ENCODE peak calls at places on chromosomes 2 and 18, in four cellular contexts. Q is HL-60, Y is K562, J is GM12878. O is an unnamed sample.

GRCh38 chr2:128330583-128330982 is 11.9 kb upstream of the HS6ST1 start:
- DNase-seq in Y (no peak), Q (no peak), J (no peak), O (no peak)

GRCh38 chr2:196992466-196992865 is 66.0 kb upstream of the PGAP1 start:
- DNase-seq in J (no peak), Y (no peak), Q (no peak), O (no peak)

GRCh38 chr2:10234409-10235094 is 68.2 kb upstream of the HPCAL1 start:
- DNase-seq in Y (no peak), J (no peak), Q (no peak), O (no peak)

GRCh38 chr2:175854665-175855064 is 147.4 kb downstream of the LNPK start:
- DNase-seq in Q (no peak), Y (no peak), J (no peak), O (no peak)

GRCh38 chr2:176675557-176676256 is 406.5 kb downstream of the MTX2 start:
- DNase-seq in J (no peak), Q (no peak), Y (no peak), O (no peak)

GRCh38 chr2:190765386-190766173 is 115.0 kb upstream of the GLS start:
- DNase-seq in J (no peak), Y (no peak), Q (no peak), O (no peak)

GRCh38 chr2:24181849-24182248 is 7.0 kb downstream of the FAM228A start:
- DNase-seq in J (no peak), Y (peak), Q (no peak), O (no peak)

GRCh38 chr2:150062416-150062815 is 425.1 kb downstream of the RND3 start:
- DNase-seq in Q (no peak), J (no peak), Y (no peak), O (no peak)

GRCh38 chr2:14255135-14255820 is 377.2 kb upstream of the LRATD1 start:
- DNase-seq in Q (no peak), J (no peak), Y (no peak), O (no peak)

GRCh38 chr2:230737791-230738226 is 25.2 kb downstream of the CAB39 start:
- DNase-seq in Y (no peak), Q (no peak), J (no peak), O (no peak)

GRCh38 chr2:239897596-239898235 is 127.4 kb downstream of the NDUFA10 start:
- DNase-seq in J (no peak), Y (no peak), Q (no peak), O (no peak)

GRCh38 chr2:69124327-69124726 is 111.3 kb downstream of the ANTXR1 start:
- DNase-seq in Q (no peak), Y (no peak), J (no peak), O (no peak)

GRCh38 chr2:139790807-139791206 is 1010.6 kb upstream of the NXPH2 start:
- DNase-seq in J (no peak), Q (no peak), Y (no peak), O (no peak)

GRCh38 chr2:153109793-153110192 is 368.8 kb downstream of the RPRM start:
- DNase-seq in J (no peak), Y (no peak), Q (no peak), O (no peak)

GRCh38 chr2:21041943-21042707 is 1.7 kb downstream of the APOB start:
- DNase-seq in J (no peak), Y (no peak), Q (no peak), O (no peak)

GRCh38 chr18:7824970-7825369 is 257.9 kb downstream of the PTPRM start:
- DNase-seq in Q (no peak), Y (no peak), J (no peak), O (no peak)

GRCh38 chr2:108835038-108835437 is 48.5 kb downstream of the CCDC138 start:
- DNase-seq in Y (no peak), Q (no peak), J (no peak), O (no peak)

GRCh38 chr2:172928754-172929153 is 146.9 kb upstream of the MAP3K20 start:
- DNase-seq in Y (no peak), Q (no peak), J (no peak), O (no peak)

GRCh38 chr2:15984367-15985255 is 44.3 kb downstream of the MYCN start:
- DNase-seq in Q (no peak), Y (no peak), J (no peak), O (no peak)

GRCh38 chr18:59263566-59264135 is 9.6 kb downstream of the RAX start:
- DNase-seq in J (no peak), Y (no peak), Q (no peak), O (no peak)

GRCh38 chr2:187553908-187554703 is at the start of gene TFPI:
- DNase-seq in Y (peak), Q (peak), J (no peak), O (no peak)

GRCh38 chr2:219174801-219175200 is 1.9 kb downstream of the CNPPD1 start:
- DNase-seq in Y (no peak), Q (no peak), J (no peak), O (no peak)

GRCh38 chr2:109419960-109420370 is 193.8 kb downstream of the SEPTIN10 start:
- DNase-seq in Y (no peak), Q (no peak), J (no peak), O (no peak)

GRCh38 chr18:51279367-51279984 is 82.0 kb upstream of the MEX3C start:
- DNase-seq in Y (no peak), J (peak), Q (no peak), O (no peak)

GRCh38 chr2:237060518-237061312 is 25.0 kb upstream of the COPS8 start:
- DNase-seq in Q (peak), Y (peak), J (no peak), O (no peak)

GRCh38 chr2:237092920-237093781 is 7.5 kb downstream of the COPS8 start:
- DNase-seq in Q (no peak), Y (no peak), J (no peak), O (no peak)

GRCh38 chr2:36540986-36541750 is 56.8 kb downstream of the FEZ2 start:
- DNase-seq in J (no peak), Y (no peak), Q (no peak), O (no peak)

GRCh38 chr2:146927080-146927714 is 917.6 kb upstream of the ACVR2A start:
- DNase-seq in J (no peak), Y (no peak), Q (no peak), O (no peak)

GRCh38 chr2:45951025-45951737 is 299.7 kb downstream of the PRKCE start:
- DNase-seq in Y (no peak), J (no peak), Q (peak), O (no peak)

GRCh38 chr2:120564213-120565094 is 171.2 kb upstream of the GLI2 start:
- DNase-seq in J (no peak), Y (no peak), Q (no peak), O (no peak)

GRCh38 chr2:226467221-226467620 is 332.4 kb downstream of the IRS1 start:
- DNase-seq in Y (no peak), Q (no peak), J (no peak), O (no peak)

GRCh38 chr18:56743115-56743514 is 92.0 kb downstream of the WDR7 start:
- DNase-seq in J (no peak), Y (no peak), Q (no peak), O (no peak)

GRCh38 chr2:7430421-7430868 is 513.2 kb downstream of the RNF144A start:
- DNase-seq in J (no peak), Q (no peak), Y (no peak), O (no peak)

GRCh38 chr2:220482751-220483150 is 855.3 kb downstream of the SLC4A3 start:
- DNase-seq in Y (no peak), J (no peak), Q (no peak), O (no peak)

GRCh38 chr2:153059338-153060052 is 341.1 kb downstream of the ARL6IP6 start:
- DNase-seq in Y (no peak), J (no peak), Q (no peak), O (no peak)

GRCh38 chr2:160614391-160614790 is 120.8 kb upstream of the RBMS1 start:
- DNase-seq in J (no peak), Y (no peak), Q (no peak), O (no peak)

GRCh38 chr18:77108001-77108692 is 24.4 kb downstream of the MBP start:
- DNase-seq in J (no peak), Y (no peak), Q (peak), O (no peak)

GRCh38 chr18:77105021-77105420 is 27.6 kb downstream of the MBP start:
- DNase-seq in J (no peak), Y (no peak), Q (no peak), O (no peak)

GRCh38 chr18:77107218-77107815 is 25.3 kb downstream of the MBP start:
- DNase-seq in Y (no peak), J (no peak), Q (no peak), O (no peak)

GRCh38 chr18:77105680-77106079 is 26.9 kb downstream of the MBP start:
- DNase-seq in Y (no peak), Q (no peak), J (no peak), O (no peak)

DNA sequence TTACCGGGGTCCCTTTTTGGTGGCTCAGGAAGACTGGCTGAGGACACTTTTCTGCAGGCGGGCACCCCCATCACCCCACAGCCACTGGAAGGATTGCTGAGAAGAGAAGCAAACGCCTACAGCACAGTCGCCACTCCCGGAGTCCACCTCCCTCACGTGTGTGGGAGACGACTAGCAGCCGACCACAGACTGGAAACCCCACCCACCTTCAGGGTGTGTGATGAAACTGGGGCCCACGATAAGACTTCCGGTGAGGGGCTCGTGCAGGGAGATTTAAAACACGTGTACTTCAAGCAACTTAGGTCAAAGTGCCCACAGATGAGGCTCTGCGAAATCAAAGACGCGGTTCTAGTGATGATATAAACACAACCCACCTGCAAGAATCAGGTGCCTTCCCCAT is 26.3 kb downstream of the MBP start:
- DNase-seq in Q (peak), J (no peak), Y (peak), O (no peak)
- TF ChIP-seq SPI1 in Q (no peak), J (no peak), Y (no peak), O (no peak)

GRCh38 chr2:101828267-101829017 is 130.9 kb downstream of the MAP4K4 start:
- DNase-seq in Y (no peak), J (no peak), Q (no peak), O (no peak)
- TF ChIP-seq POLR2AphosphoS5 in Y (no peak), J (no peak), Q (no peak), O (no peak)

DNA sequence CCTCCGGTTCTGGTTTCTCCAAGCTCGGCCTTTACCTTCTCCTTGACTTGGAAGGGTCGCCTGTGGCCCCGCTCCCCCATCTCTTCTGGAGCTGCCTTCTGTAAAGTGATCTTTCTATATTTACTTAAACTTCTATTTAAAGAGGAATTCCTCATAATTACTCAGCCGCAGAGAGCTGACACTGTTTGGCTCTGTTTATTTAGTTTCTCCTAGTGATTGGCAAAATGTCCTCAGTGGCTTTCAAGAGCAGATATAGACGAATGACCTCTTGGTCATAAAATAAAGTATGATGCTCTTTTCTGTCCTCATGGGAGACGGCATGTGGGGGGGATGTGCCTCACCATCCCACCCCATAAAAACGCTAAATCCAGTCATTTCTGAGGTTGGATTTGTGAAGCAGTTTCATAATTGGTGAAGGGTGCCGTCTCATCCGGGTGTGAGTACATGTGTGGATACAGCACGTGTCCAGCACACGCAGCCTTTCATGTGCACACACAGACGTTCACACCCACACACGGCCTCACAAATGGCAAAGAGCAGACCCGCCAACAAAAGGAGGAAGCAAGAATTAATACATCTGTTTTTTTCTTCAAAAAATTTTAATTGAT is 43.4 kb upstream of the SMAD7 start:
- DNase-seq in Q (no peak), J (no peak), Y (no peak), O (no peak)
- TF ChIP-seq SPI1 in Q (no peak), J (no peak), Y (no peak), O (no peak)

GRCh38 chr2:555164-555922 is 121.9 kb downstream of the TMEM18 start:
- DNase-seq in Y (no peak), J (no peak), Q (no peak), O (no peak)

GRCh38 chr2:556494-556893 is 120.7 kb downstream of the TMEM18 start:
- DNase-seq in Q (no peak), Y (no peak), J (no peak), O (no peak)

GRCh38 chr2:558302-558642 is 118.9 kb downstream of the TMEM18 start:
- DNase-seq in Y (no peak), Q (no peak), J (no peak), O (no peak)

GRCh38 chr2:557635-558301 is 119.4 kb downstream of the TMEM18 start:
- DNase-seq in Q (no peak), J (no peak), Y (peak), O (no peak)

DNA sequence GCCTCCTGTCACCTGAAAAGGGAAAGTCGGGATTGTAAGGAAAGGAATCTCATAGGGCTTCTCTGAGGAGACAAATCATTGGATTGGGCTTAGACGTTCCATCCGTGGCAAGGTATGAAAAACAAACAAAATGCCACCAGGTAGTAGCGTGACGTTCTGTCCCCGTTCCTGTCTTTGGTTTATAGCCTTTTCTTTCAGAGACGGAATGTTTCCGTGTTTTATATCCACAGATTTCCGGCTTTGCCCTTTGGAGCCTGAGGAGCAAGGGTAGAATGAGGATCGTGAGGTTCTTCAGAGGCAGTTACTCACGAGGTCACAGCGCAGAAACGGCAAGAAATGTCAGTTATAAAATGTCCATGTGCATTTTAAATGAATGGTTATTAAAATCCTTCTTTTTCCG is 118.3 kb downstream of the TMEM18 start:
- DNase-seq in Y (no peak), Q (no peak), J (no peak), O (no peak)
- TF ChIP-seq POLR2AphosphoS5 in Y (no peak), Q (no peak), J (no peak), O (no peak)

DNA sequence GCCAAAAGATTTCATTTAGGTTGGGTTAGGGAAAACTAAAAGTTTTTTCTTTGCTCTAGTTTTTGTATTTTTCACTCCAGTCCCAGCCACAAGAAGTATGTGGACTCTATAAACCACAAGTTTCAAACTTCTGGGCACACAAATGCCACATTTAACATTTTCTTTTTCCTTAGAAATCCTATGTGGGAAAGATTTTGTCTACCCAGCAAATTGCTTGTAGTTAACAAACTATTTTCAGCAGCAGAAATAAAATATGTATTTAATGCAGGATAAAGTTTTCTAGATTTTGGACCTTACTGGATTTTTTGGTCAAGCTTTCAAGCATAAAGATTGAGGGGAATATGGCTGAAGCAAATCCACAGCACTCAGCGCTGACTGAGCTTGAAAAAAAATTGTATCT is 9.1 kb downstream of the ERICH2 start:
- DNase-seq in Y (no peak), Q (no peak), J (no peak), O (no peak)
- TF ChIP-seq SPI1 in Y (no peak), Q (no peak), J (no peak), O (no peak)

GRCh38 chr18:31280502-31280901 is 37.5 kb upstream of the DSG1 start:
- DNase-seq in J (no peak), Y (no peak), Q (no peak), O (no peak)
- TF ChIP-seq POLR2AphosphoS5 in J (no peak), Y (no peak), Q (no peak), O (no peak)

GRCh38 chr2:134224005-134224404 is 29.9 kb upstream of the MGAT5 start:
- DNase-seq in Y (no peak), Q (no peak), J (no peak), O (no peak)

GRCh38 chr2:134226561-134226960 is 27.3 kb upstream of the MGAT5 start:
- DNase-seq in Y (no peak), J (no peak), Q (no peak), O (no peak)

GRCh38 chr2:134225841-134226240 is 28.0 kb upstream of the MGAT5 start:
- DNase-seq in Q (no peak), J (no peak), Y (no peak), O (no peak)

GRCh38 chr2:134227666-134228065 is 26.2 kb upstream of the MGAT5 start:
- DNase-seq in J (no peak), Y (no peak), Q (no peak), O (no peak)

DNA sequence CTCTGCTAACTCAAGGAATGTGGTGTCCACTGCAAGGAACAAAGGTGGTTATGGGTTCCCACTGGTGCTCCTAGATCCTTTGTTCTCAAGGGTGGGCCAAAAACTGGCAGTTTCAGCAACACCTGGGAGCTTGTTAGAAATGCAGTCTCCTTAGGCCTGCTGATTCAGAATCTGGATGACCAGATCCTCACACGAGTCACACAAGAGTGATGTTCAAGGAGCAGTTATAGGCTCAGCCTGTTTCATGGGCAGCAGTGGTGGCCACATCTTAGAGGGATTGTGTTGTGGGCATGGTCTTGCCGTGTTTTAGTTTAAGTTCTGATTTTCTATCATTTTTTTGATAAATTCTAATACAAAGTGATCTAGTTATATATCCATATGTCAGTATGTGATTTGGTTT is 28.7 kb upstream of the MGAT5 start:
- DNase-seq in Q (no peak), Y (no peak), J (no peak), O (no peak)
- TF ChIP-seq SPI1 in Q (no peak), Y (no peak), J (no peak), O (no peak)